ENCODE peak calls at places on chromosomes 2 and 18, in nine cellular contexts. F is GM10248; I is endothelial cell; X is lung; D is activated CD8-positive, alpha-beta T cell treated with anti-CD3 and anti-CD28 coated beads for 36 hours; Z is NB4; Q is ovary; N is HFFc6; J is IMR-90. G is an unnamed sample.

GRCh38 chr2:226836548-226836885 is 663 bp downstream of the RHBDD1 start:
- DNase-seq in D (no peak), F (no peak), Z (no peak), Q (no peak), X (no peak), N (no peak), J (no peak), I (no peak), G (no peak)

GRCh38 chr18:12862467-12862866 is 21.6 kb downstream of the PTPN2 start:
- DNase-seq in Z (no peak), Q (no peak), F (no peak), N (no peak), I (no peak), D (no peak), X (no peak), J (no peak), G (no peak)

GRCh38 chr18:63479826-63480225 is 3.1 kb downstream of the SERPINB5 start:
- DNase-seq in X (no peak), I (no peak), J (no peak), N (no peak), Q (no peak), D (no peak), Z (no peak), F (no peak), G (no peak)

GRCh38 chr18:59085126-59085794 is 54.4 kb upstream of the SEC11C start:
- DNase-seq in D (no peak), Z (no peak), J (no peak), I (no peak), N (no peak), Q (no peak), F (peak), X (no peak), G (no peak)

GRCh38 chr2:199468561-199469513 is 11.1 kb upstream of the SATB2 start:
- DNase-seq in X (no peak), I (peak), Q (no peak), J (no peak), Z (no peak), D (peak), F (no peak), N (no peak), G (no peak)

GRCh38 chr2:72142743-72143440 is 4.8 kb downstream of the CYP26B1 start:
- DNase-seq in F (no peak), J (peak), Z (peak), Q (peak), N (no peak), I (no peak), D (no peak), X (no peak), G (no peak)

GRCh38 chr2:107448160-107448559 is 378.5 kb upstream of the RGPD4 start:
- DNase-seq in Q (no peak), Z (no peak), I (no peak), N (no peak), X (no peak), J (no peak), F (no peak), D (no peak), G (no peak)

GRCh38 chr2:81290846-81291245 is 986.3 kb upstream of the LRRTM1 start:
- DNase-seq in F (no peak), Q (no peak), D (no peak), X (no peak), N (no peak), Z (no peak), J (no peak), I (no peak), G (no peak)

GRCh38 chr18:21739604-21740473 is 753 bp upstream of the MIB1 start:
- DNase-seq in Q (peak), I (no peak), Z (peak), X (no peak), J (no peak), F (no peak), N (no peak), D (no peak), G (no peak)

GRCh38 chr2:229921892-229922448 is at the start of gene TRIP12:
- DNase-seq in N (peak), D (peak), Q (peak), X (peak), F (peak), J (peak), Z (peak), I (peak), G (peak)

GRCh38 chr2:180980943-180981898 is 816 bp downstream of the UBE2E3 start:
- DNase-seq in D (peak), N (peak), J (peak), Q (no peak), F (peak), X (no peak), I (no peak), Z (peak), G (no peak)

GRCh38 chr2:10742666-10743065 is 21.2 kb downstream of the ATP6V1C2 start:
- DNase-seq in F (no peak), X (no peak), Q (no peak), N (no peak), Z (no peak), I (no peak), D (no peak), J (no peak), G (no peak)

GRCh38 chr2:130947967-130948366 is 111.3 kb downstream of the ARHGEF4 start:
- DNase-seq in I (no peak), X (no peak), F (no peak), Q (no peak), N (no peak), Z (no peak), D (no peak), J (no peak), G (no peak)

GRCh38 chr2:238102865-238103264 is 2.7 kb downstream of the ESPNL start:
- DNase-seq in X (no peak), Z (no peak), J (no peak), Q (no peak), F (no peak), N (no peak), D (no peak), I (no peak), G (no peak)

GRCh38 chr2:192286093-192286701 is 91.5 kb upstream of the TMEFF2 start:
- DNase-seq in D (no peak), J (peak), X (no peak), N (peak), F (no peak), Z (peak), Q (no peak), I (peak), G (no peak)

GRCh38 chr2:152600698-152601097 is 116.6 kb downstream of the PRPF40A start:
- DNase-seq in D (no peak), Q (no peak), X (no peak), F (no peak), J (peak), I (no peak), Z (no peak), N (no peak), G (no peak)

GRCh38 chr2:55917713-55918390 is 5.7 kb downstream of the EFEMP1 start:
- DNase-seq in Z (no peak), N (no peak), F (no peak), J (no peak), X (no peak), D (no peak), Q (no peak), I (no peak), G (no peak)

GRCh38 chr2:160291382-160291781 is 91.3 kb upstream of the ITGB6 start:
- DNase-seq in D (no peak), Q (no peak), J (no peak), X (no peak), F (no peak), Z (no peak), I (no peak), N (no peak), G (no peak)

GRCh38 chr18:46821856-46822711 is 65.2 kb upstream of the ST8SIA5 start:
- DNase-seq in N (no peak), X (no peak), Z (peak), J (no peak), I (no peak), F (no peak), Q (no peak), D (no peak), G (no peak)

GRCh38 chr2:62938126-62938525 is 112.5 kb upstream of the OTX1 start:
- DNase-seq in J (peak), Q (no peak), F (no peak), I (no peak), D (no peak), Z (no peak), N (peak), X (no peak), G (peak)

GRCh38 chr2:227748079-227748478 is 2.4 kb downstream of the SCYGR8 start:
- DNase-seq in Z (peak), I (peak), Q (no peak), F (no peak), D (peak), J (no peak), X (no peak), N (no peak), G (no peak)

GRCh38 chr2:122955761-122956160 is 1069.3 kb upstream of the CNTNAP5 start:
- DNase-seq in F (no peak), J (no peak), Q (no peak), N (no peak), I (no peak), D (no peak), X (no peak), Z (no peak), G (no peak)

GRCh38 chr18:34867520-34867919 is 157.4 kb downstream of the DTNA start:
- DNase-seq in X (no peak), F (no peak), Q (no peak), I (peak), N (no peak), J (no peak), D (peak), Z (peak), G (no peak)

GRCh38 chr2:127453392-127454171 is 35.4 kb downstream of the PROC start:
- DNase-seq in X (no peak), F (no peak), D (no peak), I (no peak), Q (no peak), Z (peak), N (no peak), J (no peak), G (no peak)

GRCh38 chr2:109239720-109240119 is 110.7 kb downstream of the SH3RF3 start:
- DNase-seq in I (no peak), D (no peak), Q (no peak), J (peak), N (peak), Z (peak), F (no peak), X (no peak), G (no peak)

GRCh38 chr2:216777637-216778273 is 82.1 kb downstream of the TNP1 start:
- DNase-seq in Z (peak), I (peak), D (peak), Q (no peak), J (peak), X (no peak), F (peak), N (peak), G (no peak)

GRCh38 chr18:12374398-12374797 is 2.6 kb downstream of the AFG3L2 start:
- DNase-seq in J (no peak), N (no peak), Z (no peak), F (no peak), I (no peak), D (peak), Q (no peak), X (no peak), G (no peak)

GRCh38 chr2:19355931-19356544 is 2.4 kb downstream of the OSR1 start:
- DNase-seq in N (no peak), I (no peak), J (peak), Z (no peak), Q (no peak), X (no peak), D (no peak), F (peak), G (no peak)

GRCh38 chr2:226423498-226423960 is 376.1 kb downstream of the IRS1 start:
- DNase-seq in D (peak), Z (peak), J (peak), F (peak), N (no peak), Q (no peak), I (peak), X (peak), G (no peak)

GRCh38 chr2:38443021-38443541 is 66.0 kb upstream of the ATL2 start:
- DNase-seq in X (no peak), N (no peak), Q (peak), I (no peak), D (no peak), Z (no peak), J (no peak), F (no peak), G (no peak)

GRCh38 chr2:101770672-101771071 is 73.2 kb downstream of the MAP4K4 start:
- DNase-seq in J (peak), X (no peak), Z (peak), D (peak), F (peak), Q (no peak), N (peak), I (peak), G (no peak)
- TF ChIP-seq CTCF in J (peak), X (no peak), Z (peak), D (peak), F (peak), Q (no peak), N (peak), I (no peak), G (peak)

GRCh38 chr2:218975060-218975777 is 9.8 kb downstream of the FEV start:
- DNase-seq in I (no peak), Q (no peak), J (no peak), X (no peak), D (no peak), Z (no peak), N (no peak), F (no peak), G (no peak)
- TF ChIP-seq CTCF in I (no peak), Q (no peak), J (no peak), X (no peak), D (no peak), Z (no peak), N (no peak), F (no peak), G (no peak)

GRCh38 chr2:23092831-23093230 is 292.1 kb upstream of the KLHL29 start:
- DNase-seq in N (no peak), D (no peak), J (peak), F (no peak), Z (peak), I (no peak), Q (no peak), X (no peak), G (no peak)

GRCh38 chr2:23096905-23097602 is 287.9 kb upstream of the KLHL29 start:
- DNase-seq in F (no peak), D (no peak), Z (no peak), J (no peak), X (no peak), N (no peak), Q (no peak), I (no peak), G (no peak)

GRCh38 chr2:23091019-23091418 is 294.0 kb upstream of the KLHL29 start:
- DNase-seq in Z (no peak), I (no peak), X (no peak), J (no peak), D (no peak), N (no peak), F (no peak), Q (no peak), G (no peak)

DNA sequence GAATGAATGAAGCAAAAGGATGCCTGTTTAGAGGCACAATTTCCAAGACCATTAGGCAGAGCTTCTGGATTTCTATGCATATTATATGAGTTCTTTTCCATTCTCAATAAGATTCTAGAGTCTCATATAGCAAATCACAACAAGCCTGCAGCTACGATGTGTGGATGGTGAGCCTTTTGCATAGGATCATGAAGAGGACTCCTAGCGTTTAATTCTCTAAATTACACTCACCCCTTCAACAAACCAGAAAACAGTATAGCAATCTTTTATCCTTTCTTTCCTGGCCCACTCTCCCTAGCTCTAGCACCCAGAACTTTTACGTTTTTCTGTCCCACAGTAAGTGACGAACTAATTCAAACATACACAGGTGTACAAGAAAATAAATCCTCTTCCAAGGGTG is 293.1 kb upstream of the KLHL29 start:
- DNase-seq in F (no peak), Q (no peak), Z (no peak), I (no peak), J (no peak), N (no peak), X (no peak), D (no peak), G (no peak)
- TF ChIP-seq CTCF in F (no peak), Q (no peak), Z (no peak), I (no peak), J (no peak), N (no peak), X (no peak), D (no peak), G (no peak)

GRCh38 chr2:26614205-26615128 is 26.7 kb downstream of the CIB4 start:
- DNase-seq in J (no peak), N (no peak), X (no peak), Q (no peak), D (no peak), F (no peak), I (no peak), Z (no peak), G (no peak)
- TF ChIP-seq CTCF in J (no peak), N (no peak), X (no peak), Q (no peak), D (no peak), F (no peak), I (no peak), Z (no peak), G (no peak)

DNA sequence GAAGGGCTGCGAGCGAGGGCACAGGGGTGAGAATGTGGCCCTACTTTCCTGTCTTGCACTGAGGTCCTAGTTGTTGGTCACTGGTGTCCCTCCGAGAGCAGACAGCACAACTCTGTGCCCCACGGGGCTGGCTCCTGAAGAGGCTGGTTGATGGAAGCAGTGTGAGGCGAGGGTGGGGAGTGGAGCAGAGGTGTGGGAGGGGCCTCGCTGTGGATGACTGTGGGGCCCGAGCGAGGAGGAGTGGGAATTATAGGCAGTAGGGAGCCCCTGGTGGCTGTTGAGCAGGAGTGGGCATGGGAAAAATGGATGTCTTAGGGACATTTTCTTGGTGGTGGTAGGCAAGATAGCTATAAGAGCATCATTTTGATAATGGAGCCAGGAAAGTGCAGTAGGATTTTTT is 660.5 kb upstream of the HS6ST1 start:
- DNase-seq in F (no peak), Z (no peak), X (no peak), Q (no peak), D (no peak), N (no peak), J (no peak), I (no peak), G (no peak)
- TF ChIP-seq CTCF in F (no peak), Z (peak), X (no peak), Q (no peak), D (no peak), N (no peak), J (no peak), I (no peak), G (no peak)